ENCODE peak calls at places on chromosomes 12 and 14, in five cellular contexts. I is retina; S is posterior cingulate gyrus; C is SK-N-SH; A is stimulated activated CD4-positive, alpha-beta T cell treated with anti-CD3 and anti-CD28 coated beads, Interleukin-4, amount 100 ng/mL, for 48 hours. G is an unnamed sample.

GRCh38 chr12:128820723-128821432 is 2.9 kb downstream of the SLC15A4 start:
- DNase-seq in S (no peak), C (no peak), I (no peak), A (no peak), G (no peak)

GRCh38 chr14:51430600-51430999 is 190.6 kb downstream of the TMX1 start:
- DNase-seq in C (no peak), I (no peak), A (no peak), S (no peak), G (no peak)

GRCh38 chr12:38515912-38516311 is 199.3 kb downstream of the ALG10B start:
- DNase-seq in A (no peak), C (no peak), S (no peak), I (no peak), G (no peak)

GRCh38 chr12:27781680-27782079 is 1.6 kb upstream of the MANSC4 start:
- DNase-seq in C (no peak), A (no peak), S (no peak), I (peak), G (no peak)

GRCh38 chr14:57533214-57533613 is 39.6 kb upstream of the CCDC198 start:
- DNase-seq in C (no peak), I (peak), A (peak), S (no peak), G (no peak)

GRCh38 chr14:104238424-104239184 is 100.2 kb downstream of the KIF26A start:
- DNase-seq in A (no peak), C (no peak), S (peak), I (no peak), G (no peak)

GRCh38 chr14:89771251-89771650 is 183.3 kb downstream of the EFCAB11 start:
- DNase-seq in I (peak), S (no peak), A (no peak), C (no peak), G (no peak)

GRCh38 chr12:24561411-24561871 is 387.5 kb downstream of the BCAT1 start:
- DNase-seq in I (peak), C (no peak), S (no peak), A (no peak), G (no peak)

GRCh38 chr12:25812295-25812694 is 146.2 kb upstream of the RASSF8 start:
- DNase-seq in I (no peak), S (no peak), A (no peak), C (no peak), G (no peak)

GRCh38 chr12:120225852-120226640 is 25.1 kb upstream of the RPLP0 start:
- DNase-seq in C (no peak), I (no peak), S (no peak), A (no peak), G (peak)

GRCh38 chr12:109440851-109441490 is 36.1 kb downstream of the KCTD10 start:
- DNase-seq in I (no peak), C (peak), S (no peak), A (no peak), G (no peak)

GRCh38 chr14:99595034-99595433 is 9.0 kb downstream of the CCDC85C start:
- DNase-seq in A (peak), I (no peak), S (no peak), C (no peak), G (no peak)

GRCh38 chr12:32049956-32050355 is 56.7 kb upstream of the BICD1 start:
- DNase-seq in C (no peak), S (no peak), A (no peak), I (no peak), G (no peak)

GRCh38 chr12:93857279-93857894 is 180.2 kb downstream of the CRADD start:
- DNase-seq in S (no peak), A (no peak), C (no peak), I (peak), G (no peak)

GRCh38 chr12:16359512-16360491 is 12.4 kb downstream of the MGST1 start:
- DNase-seq in A (peak), I (peak), C (peak), S (no peak), G (no peak)

GRCh38 chr12:132084681-132085635 is 59.2 kb downstream of the DDX51 start:
- DNase-seq in A (peak), C (peak), S (no peak), I (peak), G (peak)

GRCh38 chr12:124651508-124652273 is 84.3 kb upstream of the NCOR2 start:
- DNase-seq in C (peak), I (no peak), S (no peak), A (no peak), G (no peak)

GRCh38 chr12:58920102-58920955 is at the start of gene LRIG3:
- DNase-seq in C (peak), A (no peak), S (peak), I (peak), G (no peak)

GRCh38 chr12:58143498-58143897 is 202.1 kb downstream of the ATP23 start:
- DNase-seq in S (no peak), I (no peak), C (no peak), A (no peak), G (no peak)

GRCh38 chr12:3962661-3963483 is 89.7 kb upstream of the PARP11 start:
- DNase-seq in A (peak), C (no peak), I (no peak), S (no peak), G (peak)

GRCh38 chr14:104794641-104795467 is 694 bp downstream of the AKT1 start:
- DNase-seq in I (peak), S (no peak), C (peak), A (no peak), G (no peak)

GRCh38 chr12:58819345-58819744 is 101.0 kb downstream of the LRIG3 start:
- DNase-seq in I (peak), A (no peak), S (peak), C (no peak), G (no peak)

GRCh38 chr14:93073366-93073722 is 42.4 kb downstream of the ITPK1 start:
- DNase-seq in S (no peak), A (no peak), I (no peak), C (no peak), G (no peak)

GRCh38 chr12:123232472-123232806 is 502 bp downstream of the MPHOSPH9 start:
- DNase-seq in S (peak), C (no peak), A (no peak), I (no peak), G (no peak)

GRCh38 chr14:89672636-89673279 is 255.7 kb upstream of the FOXN3 start:
- DNase-seq in A (no peak), S (no peak), C (no peak), I (no peak), G (no peak)

GRCh38 chr12:75837700-75838099 is 193.9 kb downstream of the PHLDA1 start:
- DNase-seq in C (peak), A (no peak), S (no peak), I (peak), G (no peak)

GRCh38 chr14:83463500-83464098 is 1929.9 kb upstream of the SEL1L start:
- DNase-seq in I (peak), S (no peak), A (no peak), C (peak), G (no peak)

GRCh38 chr12:41778934-41779333 is 365.7 kb downstream of the GXYLT1 start:
- DNase-seq in S (no peak), I (no peak), C (no peak), A (no peak), G (no peak)

GRCh38 chr12:42935756-42936155 is 346.2 kb upstream of the PRICKLE1 start:
- DNase-seq in S (no peak), A (no peak), I (no peak), C (no peak), G (no peak)